ENCODE peak calls at places on chromosomes 16 and 17, in five cellular contexts. K, T, W, S and P are unnamed samples.

GRCh38 chr17:14953405-14953804 is 311.7 kb downstream of the PMP22 start:
- DNase-seq in K (no peak), T (no peak), W (no peak), S (no peak), P (no peak)

GRCh38 chr17:28701987-28702751 is 9.5 kb downstream of the PROCA1 start:
- DNase-seq in K (no peak), T (peak), W (no peak), S (no peak), P (no peak)

GRCh38 chr17:40322417-40323315 is 13.7 kb downstream of the RARA start:
- DNase-seq in K (peak), T (peak), W (peak), S (peak), P (peak)

GRCh38 chr17:4908711-4909496 is 6.0 kb upstream of the CHRNE start:
- DNase-seq in K (peak), T (peak), W (peak), S (peak), P (peak)

GRCh38 chr17:22510504-22510903 is 818.2 kb downstream of the KCNJ18 start:
- DNase-seq in K (no peak), T (no peak), W (no peak), S (no peak), P (no peak)

GRCh38 chr16:57091200-57091989 is 988 bp upstream of the CPNE2 start:
- DNase-seq in K (peak), T (peak), W (peak), S (no peak), P (peak)

GRCh38 chr17:17394494-17394893 is 82.3 kb upstream of the MED9 start:
- DNase-seq in K (no peak), T (no peak), W (no peak), S (no peak), P (no peak)

GRCh38 chr17:3555189-3555796 is 2.3 kb downstream of the TRPV3 start:
- DNase-seq in K (no peak), T (no peak), W (no peak), S (no peak), P (no peak)

GRCh38 chr16:9286930-9287329 is 195.5 kb downstream of the HAPSTR1 start:
- DNase-seq in K (no peak), T (no peak), W (no peak), S (no peak), P (no peak)

GRCh38 chr16:67055712-67056487 is 27.0 kb downstream of the CBFB start:
- DNase-seq in K (peak), T (peak), W (peak), S (peak), P (peak)

GRCh38 chr16:50440531-50440930 is 71.7 kb upstream of the BRD7 start:
- DNase-seq in K (no peak), T (no peak), W (no peak), S (no peak), P (no peak)

GRCh38 chr17:70298929-70299529 is 129.7 kb downstream of the KCNJ2 start:
- DNase-seq in K (no peak), T (no peak), W (no peak), S (no peak), P (no peak)

GRCh38 chr17:68613739-68614298 is 12.7 kb upstream of the FAM20A start:
- DNase-seq in K (no peak), T (peak), W (peak), S (peak), P (peak)

GRCh38 chr17:33038740-33039139 is 47.1 kb downstream of the SPACA3 start:
- DNase-seq in K (peak), T (no peak), W (peak), S (peak), P (peak)

GRCh38 chr16:22663389-22664064 is 150.4 kb upstream of the HS3ST2 start:
- DNase-seq in K (no peak), T (no peak), W (peak), S (no peak), P (no peak)

GRCh38 chr17:66542183-66542966 is 240.0 kb downstream of the PRKCA start:
- DNase-seq in K (peak), T (no peak), W (peak), S (no peak), P (no peak)

GRCh38 chr17:6532441-6532885 is 23.9 kb downstream of the PITPNM3 start:
- DNase-seq in K (no peak), T (no peak), W (no peak), S (no peak), P (no peak)

GRCh38 chr17:77772461-77772897 is 186.0 kb upstream of the TNRC6C start:
- DNase-seq in K (peak), T (peak), W (peak), S (peak), P (peak)

GRCh38 chr17:41785091-41785875 is 1.2 kb downstream of the JUP start:
- DNase-seq in K (no peak), T (no peak), W (peak), S (peak), P (no peak)

GRCh38 chr16:8674413-8675022 is at the start of gene ABAT:
- DNase-seq in K (peak), T (peak), W (peak), S (peak), P (peak)

GRCh38 chr16:2331199-2331931 is 9.2 kb downstream of the ABCA3 start:
- DNase-seq in K (no peak), T (no peak), W (no peak), S (no peak), P (no peak)

GRCh38 chr17:8726477-8726876 is 18.2 kb downstream of the CCDC42 start:
- DNase-seq in K (no peak), T (no peak), W (no peak), S (no peak), P (no peak)

GRCh38 chr17:81354944-81355327 is 40.3 kb upstream of the BAHCC1 start:
- DNase-seq in K (no peak), T (peak), W (no peak), S (peak), P (no peak)

GRCh38 chr17:75959046-75959838 is 18.4 kb upstream of the FBF1 start:
- DNase-seq in K (no peak), T (peak), W (no peak), S (no peak), P (no peak)

GRCh38 chr17:72205357-72205756 is 84.5 kb downstream of the SOX9 start:
- DNase-seq in K (no peak), T (no peak), W (no peak), S (no peak), P (no peak)

GRCh38 chr16:5644132-5644531 is 546.5 kb upstream of the EEF2KMT start:
- DNase-seq in K (no peak), T (no peak), W (no peak), S (no peak), P (no peak)

GRCh38 chr17:61380836-61381525 is 18.7 kb upstream of the TBX2 start:
- DNase-seq in K (no peak), T (no peak), W (peak), S (no peak), P (no peak)

GRCh38 chr17:1834378-1835149 is 4.8 kb downstream of the RPA1 start:
- DNase-seq in K (no peak), T (no peak), W (no peak), S (no peak), P (no peak)
- TF ChIP-seq SMC3 in K (no peak), T (no peak), W (no peak), S (no peak), P (no peak)

GRCh38 chr16:69535123-69536050 is 30.4 kb upstream of the NFAT5 start:
- DNase-seq in K (peak), T (no peak), W (no peak), S (no peak), P (no peak)
- TF ChIP-seq USF2 in K (no peak), T (no peak), W (no peak), S (no peak), P (no peak)

DNA sequence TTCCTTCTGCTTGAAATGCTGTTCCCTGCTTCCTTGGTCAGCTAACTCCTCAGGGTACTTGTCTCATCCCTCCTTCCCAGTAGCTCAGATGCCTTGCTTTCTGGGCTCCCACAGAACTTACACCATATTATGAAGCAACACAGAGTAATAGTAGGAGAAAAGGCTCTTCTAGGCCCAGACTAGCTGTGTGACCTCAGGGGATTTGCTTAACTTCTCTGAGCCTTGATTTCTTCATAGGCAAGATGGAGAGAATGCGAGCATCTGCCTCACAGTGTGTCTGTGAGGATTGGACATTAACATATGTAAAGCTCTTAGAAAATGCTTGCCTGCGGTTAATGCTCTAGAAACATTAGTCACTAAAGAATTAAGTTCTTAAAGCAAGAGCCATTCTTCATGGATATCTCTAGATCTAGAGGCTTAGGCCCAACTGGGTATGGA is 22.3 kb upstream of the PECAM1 start:
- DNase-seq in K (no peak), T (no peak), W (no peak), S (no peak), P (no peak)
- TF ChIP-seq SMC3 in K (no peak), T (no peak), W (no peak), S (no peak), P (no peak)

GRCh38 chr16:79609861-79610260 is 9.3 kb upstream of the MAF start:
- DNase-seq in K (no peak), T (no peak), W (no peak), S (no peak), P (no peak)

GRCh38 chr16:79602615-79603014 is 2.1 kb upstream of the MAF start:
- DNase-seq in K (no peak), T (no peak), W (no peak), S (no peak), P (no peak)

GRCh38 chr16:79607587-79607986 is 7.0 kb upstream of the MAF start:
- DNase-seq in K (peak), T (no peak), W (no peak), S (no peak), P (no peak)

GRCh38 chr16:79608976-79609375 is 8.4 kb upstream of the MAF start:
- DNase-seq in K (no peak), T (no peak), W (no peak), S (no peak), P (no peak)

DNA sequence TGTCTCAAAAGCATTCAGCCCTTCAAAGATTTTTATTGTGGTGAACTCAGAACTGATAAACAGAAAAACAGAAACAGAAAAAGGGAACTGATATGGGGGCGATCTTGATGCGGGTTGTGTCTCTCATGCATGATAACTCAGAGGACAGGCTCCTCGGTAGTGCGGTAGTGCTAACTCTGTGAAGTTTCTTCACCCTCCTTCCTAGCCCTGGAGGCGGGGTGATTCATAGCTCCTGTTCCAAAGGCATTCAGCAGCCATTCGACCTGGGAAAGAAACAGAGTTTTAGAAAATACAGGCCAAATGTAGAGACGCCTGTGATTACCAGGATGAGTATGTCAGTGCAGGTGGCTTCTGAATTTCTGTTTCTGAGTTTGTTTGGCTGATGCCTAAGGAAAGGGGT is 5.5 kb upstream of the MAF start:
- DNase-seq in K (no peak), T (no peak), W (no peak), S (no peak), P (peak)
- TF ChIP-seq USF2 in K (no peak), T (no peak), W (no peak), S (no peak), P (no peak)

GRCh38 chr17:47704116-47704515 is 10.2 kb downstream of the TBKBP1 start:
- DNase-seq in K (no peak), T (no peak), W (no peak), S (no peak), P (no peak)

GRCh38 chr17:47703671-47704070 is 9.7 kb downstream of the TBKBP1 start:
- DNase-seq in K (no peak), T (no peak), W (no peak), S (no peak), P (no peak)

GRCh38 chr17:47703191-47703591 is 9.2 kb downstream of the TBKBP1 start:
- DNase-seq in K (no peak), T (no peak), W (no peak), S (no peak), P (no peak)

GRCh38 chr17:47701603-47702002 is 7.6 kb downstream of the TBKBP1 start:
- DNase-seq in K (no peak), T (no peak), W (peak), S (peak), P (no peak)

DNA sequence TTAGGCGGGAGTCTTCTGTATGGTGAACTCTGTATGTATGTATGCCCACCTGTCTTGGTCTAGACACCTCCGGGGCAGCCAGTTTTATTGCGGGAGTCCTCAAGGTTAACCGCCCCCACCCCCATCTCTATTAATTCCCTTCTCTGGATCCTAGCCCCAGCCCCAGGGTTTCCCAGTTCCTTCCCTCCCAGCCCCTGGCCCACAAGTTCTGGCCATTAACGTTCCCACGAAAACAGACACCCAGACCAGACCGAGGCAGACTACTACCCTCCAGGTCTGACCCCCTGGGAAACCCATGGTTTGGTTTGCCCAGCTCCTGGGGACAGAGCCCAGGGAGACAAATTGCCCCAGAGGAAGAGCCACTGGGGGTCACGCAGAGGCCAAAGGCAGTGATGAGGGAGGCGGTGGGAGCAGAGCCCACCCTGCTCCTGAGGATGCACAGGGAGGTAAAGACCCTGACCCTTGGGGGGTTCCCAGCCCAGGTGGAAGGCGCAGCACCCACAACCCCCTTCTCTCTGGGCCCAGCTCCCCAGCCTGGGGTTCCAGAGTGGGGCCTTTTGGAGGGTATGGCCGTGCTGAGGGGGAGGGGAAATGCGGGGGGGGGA is 8.5 kb downstream of the TBKBP1 start:
- DNase-seq in K (no peak), T (no peak), W (no peak), S (no peak), P (no peak)
- TF ChIP-seq SMC3 in K (no peak), T (no peak), W (no peak), S (no peak), P (no peak)

GRCh38 chr16:24974859-24975258 is 40.3 kb downstream of the ARHGAP17 start:
- DNase-seq in K (no peak), T (no peak), W (no peak), S (no peak), P (no peak)

GRCh38 chr16:24971718-24972117 is 43.5 kb downstream of the ARHGAP17 start:
- DNase-seq in K (no peak), T (no peak), W (peak), S (no peak), P (no peak)

GRCh38 chr16:24975428-24975889 is 39.7 kb downstream of the ARHGAP17 start:
- DNase-seq in K (peak), T (no peak), W (no peak), S (no peak), P (no peak)

GRCh38 chr16:24972608-24973220 is 42.5 kb downstream of the ARHGAP17 start:
- DNase-seq in K (no peak), T (no peak), W (no peak), S (no peak), P (no peak)

DNA sequence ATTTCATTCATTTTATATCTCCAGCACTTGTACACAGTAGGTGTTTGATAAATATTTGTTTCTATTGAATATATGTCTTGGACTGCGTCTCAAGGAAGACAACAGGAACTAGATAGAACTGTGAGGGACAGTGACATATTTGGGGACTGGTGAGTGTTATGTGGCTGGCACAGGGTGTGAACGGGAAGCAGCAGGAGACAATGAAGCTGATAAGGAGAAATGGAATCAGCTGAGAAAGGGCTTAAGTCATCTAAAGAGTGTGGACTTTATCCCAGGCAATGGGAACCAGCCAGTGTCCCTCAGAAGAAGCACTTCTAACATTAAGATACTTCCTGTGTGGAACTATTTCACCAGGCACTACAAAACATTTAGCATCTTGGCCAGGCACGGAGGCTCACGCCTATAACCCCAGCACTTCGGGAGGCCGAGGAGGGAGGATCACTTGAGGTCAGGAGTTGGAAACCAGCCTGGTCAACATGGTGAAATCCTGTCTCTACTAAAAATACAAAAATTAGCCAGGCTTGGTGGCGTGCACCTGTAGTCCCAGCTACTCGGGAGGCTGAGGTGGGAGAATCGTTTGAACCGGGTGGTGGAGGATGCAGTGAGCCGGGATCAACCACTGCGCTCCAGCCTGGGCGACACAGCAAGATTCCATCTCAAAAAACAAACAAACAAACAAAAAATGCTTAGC is 41.3 kb downstream of the ARHGAP17 start:
- DNase-seq in K (no peak), T (no peak), W (no peak), S (no peak), P (no peak)
- TF ChIP-seq USF2 in K (no peak), T (no peak), W (no peak), S (no peak), P (no peak)